ENCODE peak calls at places on chromosomes 3 and 15, in four cellular contexts. One of them, this sample, is unnamed.

GRCh38 chr3:44885618-44886017 is 11.2 kb downstream of the TGM4 start:
- DNase-seq in GM12878: no peak
- DNase-seq in endothelial cell of umbilical vein: peak; percentile 95
- DNase-seq in K562: peak; percentile 35
- DNase-seq in this sample: peak; percentile 96

GRCh38 chr15:79606831-79607355 is 174.8 kb downstream of the MINAR1 start:
- DNase-seq in K562: no peak
- DNase-seq in endothelial cell of umbilical vein: no peak
- DNase-seq in GM12878: no peak
- DNase-seq in this sample: no peak

GRCh38 chr3:171829841-171830559 is 13.1 kb upstream of the TMEM212 start:
- DNase-seq in endothelial cell of umbilical vein: peak; percentile 96
- DNase-seq in K562: no peak
- DNase-seq in GM12878: no peak
- DNase-seq in this sample: peak; percentile 85

GRCh38 chr3:56980798-56981390 is 79.6 kb upstream of the SPATA12 start:
- DNase-seq in GM12878: no peak
- DNase-seq in endothelial cell of umbilical vein: peak; percentile 95
- DNase-seq in K562: no peak
- DNase-seq in this sample: peak; percentile 99

GRCh38 chr3:114022145-114022544 is 34.2 kb downstream of the CCDC191 start:
- DNase-seq in GM12878: no peak
- DNase-seq in endothelial cell of umbilical vein: no peak
- DNase-seq in K562: no peak
- DNase-seq in this sample: no peak

GRCh38 chr3:35832140-35832571 is 192.8 kb downstream of the ARPP21 start:
- DNase-seq in endothelial cell of umbilical vein: no peak
- DNase-seq in GM12878: no peak
- DNase-seq in K562: no peak
- DNase-seq in this sample: no peak

GRCh38 chr3:197372076-197372661 is 73.8 kb upstream of the DLG1 start:
- DNase-seq in GM12878: no peak
- DNase-seq in K562: no peak
- DNase-seq in endothelial cell of umbilical vein: no peak
- DNase-seq in this sample: peak; percentile 87

GRCh38 chr3:69032137-69032536 is 18.7 kb upstream of the EOGT start:
- DNase-seq in GM12878: no peak
- DNase-seq in K562: no peak
- DNase-seq in endothelial cell of umbilical vein: peak; percentile 74
- DNase-seq in this sample: peak; percentile 71

GRCh38 chr15:78976691-78977090 is 31.8 kb upstream of the CTSH start:
- DNase-seq in K562: no peak
- DNase-seq in endothelial cell of umbilical vein: no peak
- DNase-seq in GM12878: no peak
- DNase-seq in this sample: no peak

GRCh38 chr3:65596511-65597224 is 442.1 kb downstream of the MAGI1 start:
- DNase-seq in endothelial cell of umbilical vein: no peak
- DNase-seq in K562: no peak
- DNase-seq in GM12878: no peak
- DNase-seq in this sample: no peak

GRCh38 chr3:50213383-50213782 is 8.3 kb downstream of the SLC38A3 start:
- DNase-seq in GM12878: no peak
- DNase-seq in endothelial cell of umbilical vein: no peak
- DNase-seq in K562: no peak
- DNase-seq in this sample: no peak

GRCh38 chr3:183650554-183650953 is 15.1 kb downstream of the KLHL24 start:
- DNase-seq in GM12878: no peak
- DNase-seq in endothelial cell of umbilical vein: no peak
- DNase-seq in K562: no peak
- DNase-seq in this sample: peak; percentile 78

GRCh38 chr3:125262155-125262554 is 49.6 kb upstream of the SLC12A8 start:
- DNase-seq in K562: no peak
- DNase-seq in endothelial cell of umbilical vein: no peak
- DNase-seq in GM12878: no peak
- DNase-seq in this sample: no peak

GRCh38 chr15:68733666-68734065 is 87.0 kb downstream of the ANP32A start:
- DNase-seq in GM12878: no peak
- DNase-seq in K562: no peak
- DNase-seq in endothelial cell of umbilical vein: no peak
- DNase-seq in this sample: no peak

GRCh38 chr15:69290346-69291164 is 8.2 kb upstream of the PAQR5 start:
- DNase-seq in K562: no peak
- DNase-seq in endothelial cell of umbilical vein: no peak
- DNase-seq in GM12878: no peak
- DNase-seq in this sample: no peak

GRCh38 chr15:81155375-81156218 is 21.5 kb downstream of the CFAP161 start:
- DNase-seq in GM12878: no peak
- DNase-seq in endothelial cell of umbilical vein: peak; percentile 41
- DNase-seq in K562: peak; percentile 55
- DNase-seq in this sample: peak; percentile 77

GRCh38 chr3:134590766-134591165 is 60.1 kb downstream of the KY start:
- DNase-seq in GM12878: no peak
- DNase-seq in K562: no peak
- DNase-seq in endothelial cell of umbilical vein: no peak
- DNase-seq in this sample: no peak

GRCh38 chr3:185796431-185797107 is 28.3 kb downstream of the IGF2BP2 start:
- DNase-seq in GM12878: no peak
- DNase-seq in endothelial cell of umbilical vein: peak; percentile 82
- DNase-seq in K562: no peak
- DNase-seq in this sample: peak; percentile 85

GRCh38 chr3:14110699-14111098 is 14.0 kb downstream of the CHCHD4 start:
- DNase-seq in GM12878: no peak
- DNase-seq in endothelial cell of umbilical vein: no peak
- DNase-seq in K562: no peak
- DNase-seq in this sample: no peak

GRCh38 chr3:126476976-126477330 is 1.3 kb upstream of the ZXDC start:
- DNase-seq in K562: no peak
- DNase-seq in endothelial cell of umbilical vein: no peak
- DNase-seq in GM12878: no peak
- DNase-seq in this sample: no peak

GRCh38 chr3:58236527-58237237 is 910 bp upstream of the ABHD6 start:
- DNase-seq in GM12878: no peak
- DNase-seq in endothelial cell of umbilical vein: no peak
- DNase-seq in K562: no peak
- DNase-seq in this sample: no peak

GRCh38 chr3:139935071-139935865 is at the start of gene CLSTN2:
- DNase-seq in endothelial cell of umbilical vein: no peak
- DNase-seq in K562: peak; percentile 18
- DNase-seq in GM12878: no peak
- DNase-seq in this sample: no peak

GRCh38 chr15:83379574-83379973 is 67.6 kb upstream of the SH3GL3 start:
- DNase-seq in GM12878: no peak
- DNase-seq in endothelial cell of umbilical vein: no peak
- DNase-seq in K562: no peak
- DNase-seq in this sample: no peak

DNA sequence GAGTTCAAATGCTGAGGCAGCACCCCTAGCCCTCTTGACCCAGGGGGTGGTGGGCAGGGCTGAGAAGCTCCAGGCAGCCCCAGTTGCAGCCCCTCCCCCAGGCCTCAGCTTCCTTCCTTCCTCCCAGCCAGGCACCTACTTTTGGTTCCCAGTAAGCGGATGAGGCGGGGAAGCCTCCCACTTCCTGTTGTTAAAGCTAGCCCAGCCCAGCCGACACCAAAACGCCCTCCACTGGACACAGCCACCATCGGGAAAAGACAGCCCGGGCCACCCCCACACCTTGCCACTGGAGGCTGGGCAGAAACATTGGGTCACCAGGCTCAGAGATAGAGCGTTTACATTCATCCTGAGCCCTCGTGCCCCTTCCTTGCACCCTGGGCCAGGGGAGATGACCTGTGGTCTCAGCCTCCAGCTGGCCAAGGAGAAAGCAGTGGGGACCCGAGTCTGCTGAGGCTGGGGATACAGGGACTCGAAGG is 3.5 kb downstream of the DUSP7 start:
- DNase-seq in GM12878: peak; percentile 36
- DNase-seq in endothelial cell of umbilical vein: peak; percentile 86
- DNase-seq in K562: peak; percentile 50
- DNase-seq in this sample: peak; percentile 77
- TF ChIP-seq POLR2A in GM12878: no peak
- TF ChIP-seq POLR2A in endothelial cell of umbilical vein: no peak
- TF ChIP-seq POLR2A in K562: no peak
- TF ChIP-seq POLR2A in this sample: no peak

DNA sequence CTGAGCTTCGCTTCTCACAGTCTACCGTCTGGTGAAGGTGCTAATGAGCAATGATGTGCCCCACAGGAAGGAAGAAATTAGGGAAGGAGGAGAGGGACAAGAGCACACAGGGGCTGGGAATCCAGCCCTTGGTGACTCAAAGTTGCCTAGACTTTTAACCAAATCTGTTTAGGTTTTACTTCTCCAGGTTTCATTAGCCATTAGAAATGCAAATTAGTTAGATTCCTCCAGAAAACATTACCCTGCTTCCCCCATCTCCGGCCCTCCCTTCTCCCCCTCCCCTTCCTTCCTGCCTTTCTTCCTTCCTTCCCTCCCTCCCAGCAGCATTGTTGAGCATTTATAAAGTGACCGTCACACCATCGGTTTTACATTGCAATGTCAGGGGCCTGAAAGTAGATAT is 59.3 kb upstream of the UBE2E1 start:
- DNase-seq in GM12878: no peak
- DNase-seq in endothelial cell of umbilical vein: no peak
- DNase-seq in K562: no peak
- DNase-seq in this sample: no peak
- TF ChIP-seq FOS in GM12878: no peak
- TF ChIP-seq FOS in endothelial cell of umbilical vein: no peak
- TF ChIP-seq FOS in K562: no peak
- TF ChIP-seq FOS in this sample: no peak

GRCh38 chr15:90660195-90660995 is 56.8 kb upstream of the BLM start:
- DNase-seq in GM12878: peak; percentile 86
- DNase-seq in K562: peak; percentile 76
- DNase-seq in endothelial cell of umbilical vein: no peak
- DNase-seq in this sample: peak; percentile 91
- TF ChIP-seq POLR2A in GM12878: peak; percentile 77
- TF ChIP-seq POLR2A in K562: peak; percentile 66
- TF ChIP-seq POLR2A in endothelial cell of umbilical vein: no peak
- TF ChIP-seq POLR2A in this sample: no peak

DNA sequence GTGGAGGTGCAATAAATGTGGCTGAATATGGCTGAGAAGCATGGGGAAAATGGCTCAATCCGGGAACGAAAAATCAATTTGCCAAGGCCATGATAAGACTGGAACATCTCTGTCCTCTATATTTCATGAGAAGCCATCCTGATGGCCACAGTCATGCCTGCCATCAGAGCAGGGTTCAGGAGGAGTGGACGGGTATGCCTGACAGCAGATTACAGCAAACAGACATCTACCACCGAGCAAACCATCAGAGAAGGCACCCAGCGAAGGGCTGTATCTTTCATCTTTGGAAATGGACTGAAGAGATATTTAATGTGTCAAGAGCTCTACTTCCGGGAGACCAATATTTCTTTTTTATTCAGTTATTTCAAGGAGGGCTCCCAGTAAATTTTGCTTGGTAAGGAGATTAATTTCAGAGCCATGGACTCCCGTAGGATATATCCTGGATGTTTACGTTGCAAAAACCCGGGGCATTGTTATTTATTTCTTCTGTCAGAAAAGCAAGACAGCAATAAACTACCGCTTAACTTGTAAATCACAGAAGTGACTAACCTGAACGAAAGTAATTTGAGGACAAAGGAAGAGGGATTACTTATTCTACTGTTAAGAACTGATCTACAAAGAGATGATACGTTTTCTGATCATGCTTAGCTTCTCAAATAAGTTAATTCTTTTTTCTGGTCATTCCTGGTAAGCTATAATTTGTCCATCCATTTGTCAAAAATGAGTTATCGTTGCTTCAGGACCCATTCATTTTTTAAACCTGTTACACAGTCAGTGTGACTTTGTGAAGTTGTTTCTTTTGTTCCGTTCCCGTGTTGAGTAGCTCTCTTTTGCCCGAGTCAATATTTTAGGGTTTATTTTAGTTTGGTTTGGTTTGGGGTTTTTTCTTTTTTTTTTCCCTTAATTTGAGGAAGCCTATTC is 80.6 kb upstream of the CHD2 start:
- DNase-seq in GM12878: no peak
- DNase-seq in endothelial cell of umbilical vein: peak; percentile 20
- DNase-seq in K562: no peak
- DNase-seq in this sample: no peak
- TF ChIP-seq FOS in GM12878: no peak
- TF ChIP-seq FOS in endothelial cell of umbilical vein: no peak
- TF ChIP-seq FOS in K562: no peak
- TF ChIP-seq FOS in this sample: no peak

DNA sequence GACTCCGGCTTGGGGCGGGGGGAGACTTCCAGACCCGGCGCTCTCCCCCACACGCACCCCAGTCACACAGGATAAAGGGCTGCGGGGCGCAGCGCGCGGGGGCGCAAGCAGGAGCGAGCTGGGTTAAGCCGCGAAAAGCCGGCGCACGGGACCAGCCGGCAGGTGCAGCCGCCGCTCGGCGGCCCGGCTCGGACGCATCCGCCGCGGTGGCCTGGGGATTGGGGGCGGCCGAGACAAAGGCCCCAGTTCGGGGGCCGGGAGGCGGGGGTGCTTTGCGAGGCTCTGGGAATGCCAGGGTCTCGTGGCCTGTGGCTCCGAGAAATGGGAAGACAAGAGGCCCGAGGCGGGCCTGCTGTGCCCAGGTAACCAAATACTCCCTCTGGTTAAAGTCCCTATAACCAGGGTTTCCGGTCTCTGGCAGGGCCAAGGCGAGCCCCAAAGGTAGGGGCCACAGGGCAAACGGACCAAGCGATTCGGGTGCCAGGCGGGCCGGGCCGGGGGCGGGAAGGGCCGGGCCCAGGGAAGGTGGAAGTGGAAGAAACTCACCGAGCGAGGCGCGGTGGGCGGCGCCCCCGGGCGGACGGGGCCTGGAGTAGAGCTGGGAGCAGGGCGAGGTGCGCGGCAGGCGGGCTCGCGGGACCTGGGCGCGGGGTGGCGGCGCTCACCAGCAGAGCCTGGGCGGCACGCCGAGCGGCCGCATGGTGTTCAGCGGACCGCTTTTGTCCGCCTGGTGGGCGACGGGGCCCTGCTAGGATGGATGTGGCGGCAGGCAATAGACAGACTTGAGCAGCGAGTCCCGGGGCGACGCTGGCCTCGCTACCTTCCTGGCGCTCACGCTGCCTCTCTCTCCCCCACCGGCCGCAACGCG is at the start of gene GATA2:
- DNase-seq in K562: peak; percentile 29
- DNase-seq in GM12878: no peak
- DNase-seq in endothelial cell of umbilical vein: peak; percentile 57
- DNase-seq in this sample: no peak
- TF ChIP-seq POLR2A in K562: peak; percentile 53
- TF ChIP-seq POLR2A in GM12878: no peak
- TF ChIP-seq POLR2A in endothelial cell of umbilical vein: peak; percentile 50
- TF ChIP-seq POLR2A in this sample: no peak

GRCh38 chr3:71560665-71561064 is 22.9 kb downstream of the FOXP1 start:
- DNase-seq in GM12878: no peak
- DNase-seq in K562: no peak
- DNase-seq in endothelial cell of umbilical vein: no peak
- DNase-seq in this sample: peak; percentile 20
- TF ChIP-seq FOS in GM12878: no peak
- TF ChIP-seq FOS in K562: no peak
- TF ChIP-seq FOS in endothelial cell of umbilical vein: no peak
- TF ChIP-seq FOS in this sample: no peak

GRCh38 chr15:72813345-72814004 is 29.9 kb upstream of the ADPGK start:
- DNase-seq in K562: no peak
- DNase-seq in endothelial cell of umbilical vein: no peak
- DNase-seq in GM12878: no peak
- DNase-seq in this sample: no peak
- TF ChIP-seq POLR2A in K562: no peak
- TF ChIP-seq POLR2A in endothelial cell of umbilical vein: no peak
- TF ChIP-seq POLR2A in GM12878: no peak
- TF ChIP-seq POLR2A in this sample: no peak

This sample was measured in IMR-90.